ENCODE peak calls at places on chromosomes 6 and 20, in ten cellular contexts. U is SJSA1; G is ovary; N is astrocyte; I is mammary epithelial cell; X is breast epithelium; C is upper lobe of right lung; Z is effector memory CD4-positive, alpha-beta T cell; M is endodermal cell; S is CD8-positive, alpha-beta T cell. F is an unnamed sample. For H3K4me1, the result is how much of the 10 kb centered on the place peaks cover.

GRCh38 chr6:155959898-155960297 is 504.3 kb upstream of the NOX3 start:
- DNase-seq in U (no peak), G (no peak), N (no peak), I (no peak), X (no peak), C (no peak), Z (no peak), M (no peak), S (no peak), F (no peak)

GRCh38 chr20:760751-761417 is 7.4 kb downstream of the SLC52A3 start:
- DNase-seq in U (no peak), G (no peak), N (no peak), I (no peak), X (no peak), C (peak), Z (no peak), M (peak), S (no peak), F (peak)

GRCh38 chr6:149961728-149962425 is 1.9 kb upstream of the ULBP1 start:
- DNase-seq in U (no peak), G (no peak), N (no peak), I (peak), X (no peak), C (no peak), Z (no peak), M (peak), S (no peak), F (no peak)

GRCh38 chr6:39422273-39422672 is 99.8 kb upstream of the KCNK16 start:
- DNase-seq in U (no peak), G (no peak), N (no peak), I (no peak), X (no peak), C (no peak), Z (no peak), M (no peak), S (no peak), F (no peak)

GRCh38 chr6:12890171-12890790 is 173.7 kb downstream of the PHACTR1 start:
- DNase-seq in U (no peak), G (no peak), N (no peak), I (no peak), X (no peak), C (no peak), Z (no peak), M (peak), S (no peak), F (no peak)

GRCh38 chr6:32397252-32397920 is 9.6 kb downstream of the BTNL2 start:
- DNase-seq in U (no peak), G (no peak), N (no peak), I (no peak), X (no peak), C (no peak), Z (no peak), M (no peak), S (no peak), F (no peak)

GRCh38 chr6:158467923-158468322 is 92.0 kb upstream of the TMEM181 start:
- DNase-seq in U (no peak), G (no peak), N (no peak), I (no peak), X (no peak), C (no peak), Z (no peak), M (peak), S (no peak), F (no peak)

GRCh38 chr20:13276945-13277582 is 56.0 kb downstream of the ISM1 start:
- DNase-seq in U (no peak), G (no peak), N (no peak), I (no peak), X (no peak), C (no peak), Z (no peak), M (no peak), S (no peak), F (no peak)

GRCh38 chr6:15861486-15861885 is 198.7 kb upstream of the DTNBP1 start:
- DNase-seq in U (no peak), G (no peak), N (no peak), I (no peak), X (no peak), C (no peak), Z (no peak), M (no peak), S (no peak), F (no peak)

GRCh38 chr6:130453230-130453629 is 87.4 kb downstream of the TMEM200A start:
- DNase-seq in U (peak), G (no peak), N (peak), I (peak), X (no peak), C (no peak), Z (no peak), M (no peak), S (no peak), F (peak)

GRCh38 chr6:146984251-146984924 is 219.8 kb upstream of the STXBP5 start:
- DNase-seq in U (no peak), G (no peak), N (peak), I (no peak), X (no peak), C (no peak), Z (no peak), M (no peak), S (no peak), F (no peak)

GRCh38 chr6:110491644-110492317 is 15.4 kb upstream of the SLC22A16 start:
- DNase-seq in U (no peak), G (no peak), N (peak), I (peak), X (no peak), C (no peak), Z (no peak), M (no peak), S (no peak), F (no peak)

GRCh38 chr6:166467436-166468000 is 84.8 kb upstream of the MPC1 start:
- DNase-seq in U (no peak), G (no peak), N (no peak), I (no peak), X (no peak), C (no peak), Z (no peak), M (no peak), S (no peak), F (no peak)

GRCh38 chr6:32803416-32803815 is 13.4 kb downstream of the HLA-DOB start:
- DNase-seq in U (no peak), G (no peak), N (no peak), I (no peak), X (no peak), C (no peak), Z (no peak), M (no peak), S (no peak), F (no peak)

GRCh38 chr6:142631517-142632385 is 313.2 kb downstream of the HIVEP2 start:
- DNase-seq in U (no peak), G (no peak), N (peak), I (peak), X (no peak), C (no peak), Z (no peak), M (no peak), S (no peak), F (no peak)

GRCh38 chr6:142633317-142633716 is 311.7 kb downstream of the HIVEP2 start:
- DNase-seq in U (no peak), G (no peak), N (no peak), I (no peak), X (no peak), C (no peak), Z (no peak), M (no peak), S (no peak), F (no peak)

GRCh38 chr6:142624978-142625715 is 319.8 kb downstream of the HIVEP2 start:
- DNase-seq in U (no peak), G (no peak), N (no peak), I (peak), X (no peak), C (no peak), Z (no peak), M (no peak), S (no peak), F (no peak)

GRCh38 chr6:142621822-142622221 is 320.0 kb downstream of the ADGRG6 start:
- DNase-seq in U (no peak), G (no peak), N (no peak), I (no peak), X (no peak), C (no peak), Z (no peak), M (no peak), S (no peak), F (no peak)

GRCh38 chr6:142627474-142627873 is 317.5 kb downstream of the HIVEP2 start:
- DNase-seq in U (no peak), G (no peak), N (no peak), I (no peak), X (no peak), C (no peak), Z (no peak), M (no peak), S (no peak), F (no peak)
- H3K4me1 ChIP-seq in U (under half), G (under half), N (under half), I (under half), X (under half), C (under half), Z (under half), M (under half), S (under half), F (under half)

GRCh38 chr20:25222461-25223178 is 25.3 kb upstream of the PYGB start:
- DNase-seq in U (no peak), G (no peak), N (no peak), I (no peak), X (no peak), C (no peak), Z (no peak), M (peak), S (no peak), F (no peak)
- H3K4me1 ChIP-seq in U (half or more), G (under half), N (under half), I (half or more), X (under half), C (under half), Z (under half), M (under half), S (under half), F (under half)

GRCh38 chr20:58616411-58616810 is 34.7 kb upstream of the STX16 start:
- DNase-seq in U (no peak), G (no peak), N (no peak), I (no peak), X (no peak), C (no peak), Z (no peak), M (no peak), S (no peak), F (no peak)

GRCh38 chr20:58618694-58619540 is 32.2 kb upstream of the STX16 start:
- DNase-seq in U (peak), G (no peak), N (peak), I (peak), X (no peak), C (no peak), Z (no peak), M (peak), S (no peak), F (peak)

GRCh38 chr20:58619847-58620431 is 31.1 kb upstream of the STX16 start:
- DNase-seq in U (no peak), G (no peak), N (no peak), I (peak), X (no peak), C (no peak), Z (no peak), M (peak), S (no peak), F (no peak)

GRCh38 chr20:58614984-58615760 is 35.9 kb upstream of the STX16 start:
- DNase-seq in U (no peak), G (no peak), N (no peak), I (no peak), X (peak), C (no peak), Z (no peak), M (no peak), S (no peak), F (no peak)

GRCh38 chr20:58617158-58617557 is 33.9 kb upstream of the STX16 start:
- DNase-seq in U (no peak), G (no peak), N (no peak), I (no peak), X (no peak), C (no peak), Z (no peak), M (no peak), S (no peak), F (no peak)
- H3K4me1 ChIP-seq in U (under half), G (under half), N (under half), I (under half), X (under half), C (under half), Z (under half), M (under half), S (under half), F (under half)

GRCh38 chr20:35657271-35657670 is 7.4 kb downstream of the CPNE1 start:
- DNase-seq in U (no peak), G (no peak), N (no peak), I (no peak), X (no peak), C (no peak), Z (no peak), M (no peak), S (no peak), F (no peak)
- H3K4me1 ChIP-seq in U (under half), G (under half), N (under half), I (under half), X (under half), C (half or more), Z (under half), M (under half), S (half or more), F (under half)

GRCh38 chr6:139249387-139249786 is 42.4 kb downstream of the TXLNB start:
- DNase-seq in U (no peak), G (no peak), N (no peak), I (no peak), X (no peak), C (no peak), Z (no peak), M (no peak), S (no peak), F (peak)
- H3K4me1 ChIP-seq in U (under half), G (under half), N (under half), I (under half), X (under half), C (under half), Z (under half), M (under half), S (under half), F (under half)

GRCh38 chr20:37194616-37195015 is 15.3 kb upstream of the MROH8 start:
- DNase-seq in U (no peak), G (no peak), N (no peak), I (no peak), X (no peak), C (no peak), Z (no peak), M (no peak), S (no peak), F (no peak)
- H3K4me1 ChIP-seq in U (under half), G (under half), N (under half), I (under half), X (under half), C (under half), Z (under half), M (under half), S (under half), F (under half)

DNA sequence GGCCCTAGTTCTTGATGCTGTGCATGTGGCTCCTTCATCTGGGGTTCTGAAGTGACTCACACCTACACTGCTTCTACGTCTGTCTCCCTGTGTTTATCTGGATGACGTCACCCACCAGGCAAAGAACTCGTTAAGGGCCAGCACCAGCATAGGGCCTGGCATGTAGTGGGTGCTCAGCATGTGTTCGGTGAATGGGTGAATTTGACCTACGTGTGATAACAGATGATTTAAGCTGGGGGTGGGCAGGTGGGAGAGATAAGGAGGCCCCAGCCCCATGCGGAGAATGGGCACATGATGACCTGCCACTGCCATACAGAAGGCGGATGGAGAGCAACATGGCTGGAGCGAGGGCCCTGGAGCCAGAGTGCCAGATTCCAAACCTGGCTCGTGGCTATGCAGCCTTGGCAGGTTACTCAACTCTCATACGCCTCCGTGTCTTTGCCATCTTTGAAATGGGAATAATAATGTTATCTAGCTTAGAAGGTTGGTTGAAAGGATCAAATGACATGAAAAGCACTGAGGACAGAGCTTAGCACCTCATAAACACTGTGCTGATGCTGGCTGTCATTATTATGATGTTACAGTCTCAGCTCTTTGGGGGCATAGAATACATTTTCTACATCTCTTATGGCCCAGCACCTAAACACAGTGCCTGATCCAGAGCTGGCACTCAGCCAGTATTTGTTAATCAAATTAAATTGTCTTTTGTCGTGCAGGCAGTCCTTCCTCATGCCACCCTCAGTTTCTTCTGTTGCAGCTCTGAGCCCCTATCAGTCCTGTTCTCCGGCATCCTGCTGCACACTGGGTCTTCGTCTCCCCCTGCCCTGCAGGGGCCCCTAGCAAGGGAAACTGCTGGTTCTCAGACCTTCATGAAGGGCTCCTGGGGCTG is 39.6 kb downstream of the VEGFA start:
- DNase-seq in U (peak), G (no peak), N (peak), I (peak), X (no peak), C (no peak), Z (no peak), M (no peak), S (no peak), F (peak)
- H3K4me1 ChIP-seq in U (under half), G (under half), N (under half), I (under half), X (under half), C (under half), Z (under half), M (under half), S (under half), F (under half)

GRCh38 chr20:34873583-34874093 is 982 bp upstream of the GGT7 start:
- DNase-seq in U (no peak), G (no peak), N (no peak), I (no peak), X (no peak), C (no peak), Z (no peak), M (no peak), S (no peak), F (no peak)
- H3K4me1 ChIP-seq in U (under half), G (under half), N (under half), I (under half), X (under half), C (under half), Z (under half), M (under half), S (under half), F (under half)

F was measured in osteoblast.